ENCODE peak calls at places on chromosomes 13 and 19, in eight cellular contexts. One of them, this sample, is unnamed.

GRCh38 chr13:113726961-113727411 is 32.0 kb upstream of the TMEM255B start:
- DNase-seq in endothelial cell of umbilical vein: no peak
- DNase-seq in erythroblast: no peak
- DNase-seq in suprapubic skin: no peak
- DNase-seq in lower leg skin: no peak
- DNase-seq in heart left ventricle: no peak
- DNase-seq in Peyer's patch: no peak
- DNase-seq in body of pancreas: peak
- DNase-seq in this sample: no peak

GRCh38 chr13:76019421-76020044 is 383.4 kb downstream of the LMO7 start:
- DNase-seq in erythroblast: peak
- DNase-seq in endothelial cell of umbilical vein: no peak
- DNase-seq in suprapubic skin: no peak
- DNase-seq in lower leg skin: no peak
- DNase-seq in Peyer's patch: no peak
- DNase-seq in heart left ventricle: no peak
- DNase-seq in body of pancreas: no peak
- DNase-seq in this sample: no peak

GRCh38 chr19:32457540-32457939 is 52.0 kb downstream of the DPY19L3 start:
- DNase-seq in endothelial cell of umbilical vein: no peak
- DNase-seq in erythroblast: no peak
- DNase-seq in lower leg skin: no peak
- DNase-seq in suprapubic skin: no peak
- DNase-seq in Peyer's patch: no peak
- DNase-seq in body of pancreas: no peak
- DNase-seq in heart left ventricle: no peak
- DNase-seq in this sample: no peak

GRCh38 chr13:79973533-79973963 is 367.4 kb downstream of the SPRY2 start:
- DNase-seq in body of pancreas: peak
- DNase-seq in lower leg skin: no peak
- DNase-seq in heart left ventricle: peak
- DNase-seq in suprapubic skin: no peak
- DNase-seq in erythroblast: peak
- DNase-seq in Peyer's patch: peak
- DNase-seq in endothelial cell of umbilical vein: no peak
- DNase-seq in this sample: no peak

GRCh38 chr13:28492527-28493367 is 2.2 kb downstream of the FLT1 start:
- DNase-seq in body of pancreas: no peak
- DNase-seq in heart left ventricle: no peak
- DNase-seq in lower leg skin: no peak
- DNase-seq in suprapubic skin: no peak
- DNase-seq in erythroblast: no peak
- DNase-seq in Peyer's patch: no peak
- DNase-seq in endothelial cell of umbilical vein: no peak
- DNase-seq in this sample: no peak

GRCh38 chr13:73273737-73274136 is 214.9 kb downstream of the KLF5 start:
- DNase-seq in endothelial cell of umbilical vein: no peak
- DNase-seq in heart left ventricle: no peak
- DNase-seq in suprapubic skin: no peak
- DNase-seq in erythroblast: no peak
- DNase-seq in lower leg skin: no peak
- DNase-seq in Peyer's patch: no peak
- DNase-seq in body of pancreas: no peak
- DNase-seq in this sample: no peak

GRCh38 chr13:47372742-47373141 is 475.9 kb upstream of the HTR2A start:
- DNase-seq in erythroblast: no peak
- DNase-seq in Peyer's patch: no peak
- DNase-seq in endothelial cell of umbilical vein: no peak
- DNase-seq in heart left ventricle: no peak
- DNase-seq in body of pancreas: no peak
- DNase-seq in lower leg skin: no peak
- DNase-seq in suprapubic skin: no peak
- DNase-seq in this sample: no peak

GRCh38 chr19:41350735-41351338 is 2.9 kb downstream of the TGFB1 start:
- DNase-seq in Peyer's patch: no peak
- DNase-seq in erythroblast: peak
- DNase-seq in heart left ventricle: no peak
- DNase-seq in endothelial cell of umbilical vein: peak
- DNase-seq in body of pancreas: no peak
- DNase-seq in lower leg skin: no peak
- DNase-seq in suprapubic skin: no peak
- DNase-seq in this sample: no peak

GRCh38 chr19:45467456-45468158 is at the start of gene FOSB:
- DNase-seq in erythroblast: peak
- DNase-seq in lower leg skin: peak
- DNase-seq in body of pancreas: peak
- DNase-seq in heart left ventricle: peak
- DNase-seq in endothelial cell of umbilical vein: peak
- DNase-seq in Peyer's patch: peak
- DNase-seq in suprapubic skin: peak
- DNase-seq in this sample: peak

GRCh38 chr13:51584731-51585191 is 499 bp downstream of the WDFY2 start:
- DNase-seq in endothelial cell of umbilical vein: no peak
- DNase-seq in Peyer's patch: peak
- DNase-seq in suprapubic skin: peak
- DNase-seq in body of pancreas: peak
- DNase-seq in lower leg skin: peak
- DNase-seq in erythroblast: peak
- DNase-seq in heart left ventricle: peak
- DNase-seq in this sample: peak
- TF ChIP-seq POLR2A in endothelial cell of umbilical vein: no peak
- TF ChIP-seq POLR2A in Peyer's patch: peak
- TF ChIP-seq POLR2A in suprapubic skin: no peak
- TF ChIP-seq POLR2A in body of pancreas: no peak
- TF ChIP-seq POLR2A in lower leg skin: no peak
- TF ChIP-seq POLR2A in erythroblast: peak
- TF ChIP-seq POLR2A in heart left ventricle: no peak
- TF ChIP-seq POLR2A in this sample: no peak

GRCh38 chr13:100088648-100089601 is at the start of gene PCCA:
- DNase-seq in lower leg skin: peak
- DNase-seq in heart left ventricle: peak
- DNase-seq in body of pancreas: peak
- DNase-seq in erythroblast: peak
- DNase-seq in endothelial cell of umbilical vein: peak
- DNase-seq in Peyer's patch: peak
- DNase-seq in suprapubic skin: peak
- DNase-seq in this sample: peak
- TF ChIP-seq POLR2A in lower leg skin: no peak
- TF ChIP-seq POLR2A in heart left ventricle: no peak
- TF ChIP-seq POLR2A in body of pancreas: peak
- TF ChIP-seq POLR2A in erythroblast: peak
- TF ChIP-seq POLR2A in endothelial cell of umbilical vein: peak
- TF ChIP-seq POLR2A in Peyer's patch: no peak
- TF ChIP-seq POLR2A in suprapubic skin: no peak
- TF ChIP-seq POLR2A in this sample: peak

DNA sequence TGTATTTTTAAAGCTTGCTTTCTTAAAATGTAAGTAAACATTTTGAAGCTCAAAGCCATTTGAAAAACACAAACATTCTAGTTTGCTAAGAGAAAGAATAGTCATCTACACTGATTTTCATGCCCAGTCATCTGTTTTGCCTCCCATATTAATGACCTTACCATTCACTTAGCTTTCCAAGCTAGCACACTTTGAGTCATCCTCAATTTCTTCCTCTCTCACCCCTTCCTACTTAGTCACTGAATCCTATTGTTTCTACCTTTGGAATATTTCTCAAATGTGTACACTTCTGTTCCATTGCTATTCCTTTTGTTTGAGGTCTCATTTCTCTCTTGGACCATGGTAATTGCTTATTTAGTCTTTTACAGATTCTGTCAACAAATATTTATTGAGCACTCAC is 7.3 kb upstream of the HS6ST3 start:
- DNase-seq in endothelial cell of umbilical vein: peak
- DNase-seq in lower leg skin: no peak
- DNase-seq in suprapubic skin: no peak
- DNase-seq in Peyer's patch: no peak
- DNase-seq in heart left ventricle: no peak
- DNase-seq in erythroblast: no peak
- DNase-seq in body of pancreas: no peak
- DNase-seq in this sample: no peak
- TF ChIP-seq POLR2A in endothelial cell of umbilical vein: no peak
- TF ChIP-seq POLR2A in lower leg skin: no peak
- TF ChIP-seq POLR2A in suprapubic skin: no peak
- TF ChIP-seq POLR2A in Peyer's patch: no peak
- TF ChIP-seq POLR2A in heart left ventricle: no peak
- TF ChIP-seq POLR2A in erythroblast: no peak
- TF ChIP-seq POLR2A in body of pancreas: no peak
- TF ChIP-seq POLR2A in this sample: no peak

GRCh38 chr19:4367336-4367723 is 24.0 kb downstream of the MPND start:
- DNase-seq in suprapubic skin: no peak
- DNase-seq in heart left ventricle: no peak
- DNase-seq in Peyer's patch: no peak
- DNase-seq in endothelial cell of umbilical vein: no peak
- DNase-seq in erythroblast: no peak
- DNase-seq in lower leg skin: no peak
- DNase-seq in body of pancreas: no peak
- DNase-seq in this sample: no peak

GRCh38 chr19:4363571-4364304 is 20.4 kb downstream of the MPND start:
- DNase-seq in endothelial cell of umbilical vein: no peak
- DNase-seq in lower leg skin: no peak
- DNase-seq in suprapubic skin: no peak
- DNase-seq in body of pancreas: no peak
- DNase-seq in Peyer's patch: no peak
- DNase-seq in heart left ventricle: no peak
- DNase-seq in erythroblast: no peak
- DNase-seq in this sample: no peak

GRCh38 chr19:4365791-4366665 is 22.7 kb downstream of the MPND start:
- DNase-seq in erythroblast: no peak
- DNase-seq in suprapubic skin: no peak
- DNase-seq in heart left ventricle: no peak
- DNase-seq in endothelial cell of umbilical vein: no peak
- DNase-seq in body of pancreas: no peak
- DNase-seq in lower leg skin: no peak
- DNase-seq in Peyer's patch: no peak
- DNase-seq in this sample: no peak

GRCh38 chr19:4366666-4367335 is 23.4 kb downstream of the MPND start:
- DNase-seq in erythroblast: no peak
- DNase-seq in lower leg skin: no peak
- DNase-seq in endothelial cell of umbilical vein: no peak
- DNase-seq in Peyer's patch: no peak
- DNase-seq in body of pancreas: no peak
- DNase-seq in suprapubic skin: no peak
- DNase-seq in heart left ventricle: no peak
- DNase-seq in this sample: no peak

GRCh38 chr19:4365341-4365740 is 22.0 kb downstream of the MPND start:
- DNase-seq in endothelial cell of umbilical vein: no peak
- DNase-seq in suprapubic skin: no peak
- DNase-seq in body of pancreas: no peak
- DNase-seq in Peyer's patch: no peak
- DNase-seq in erythroblast: no peak
- DNase-seq in lower leg skin: no peak
- DNase-seq in heart left ventricle: no peak
- DNase-seq in this sample: no peak
- TF ChIP-seq POLR2A in endothelial cell of umbilical vein: no peak
- TF ChIP-seq POLR2A in suprapubic skin: no peak
- TF ChIP-seq POLR2A in body of pancreas: no peak
- TF ChIP-seq POLR2A in Peyer's patch: no peak
- TF ChIP-seq POLR2A in erythroblast: no peak
- TF ChIP-seq POLR2A in lower leg skin: no peak
- TF ChIP-seq POLR2A in heart left ventricle: no peak
- TF ChIP-seq POLR2A in this sample: no peak

GRCh38 chr19:14082675-14082960 is 3.0 kb downstream of the C19orf67 start:
- DNase-seq in suprapubic skin: no peak
- DNase-seq in erythroblast: no peak
- DNase-seq in lower leg skin: no peak
- DNase-seq in heart left ventricle: no peak
- DNase-seq in endothelial cell of umbilical vein: no peak
- DNase-seq in Peyer's patch: no peak
- DNase-seq in body of pancreas: no peak
- DNase-seq in this sample: no peak

GRCh38 chr19:14080887-14081796 is 4.4 kb downstream of the C19orf67 start:
- DNase-seq in body of pancreas: peak
- DNase-seq in endothelial cell of umbilical vein: peak
- DNase-seq in heart left ventricle: peak
- DNase-seq in suprapubic skin: peak
- DNase-seq in lower leg skin: peak
- DNase-seq in Peyer's patch: peak
- DNase-seq in erythroblast: peak
- DNase-seq in this sample: peak

GRCh38 chr19:14078406-14078805 is 5.8 kb downstream of the MISP3 start:
- DNase-seq in heart left ventricle: no peak
- DNase-seq in endothelial cell of umbilical vein: no peak
- DNase-seq in Peyer's patch: no peak
- DNase-seq in suprapubic skin: no peak
- DNase-seq in lower leg skin: no peak
- DNase-seq in body of pancreas: no peak
- DNase-seq in erythroblast: no peak
- DNase-seq in this sample: no peak

GRCh38 chr19:14085309-14085995 is at the start of gene C19orf67:
- DNase-seq in lower leg skin: no peak
- DNase-seq in heart left ventricle: no peak
- DNase-seq in suprapubic skin: no peak
- DNase-seq in body of pancreas: no peak
- DNase-seq in erythroblast: no peak
- DNase-seq in endothelial cell of umbilical vein: no peak
- DNase-seq in Peyer's patch: no peak
- DNase-seq in this sample: no peak

GRCh38 chr19:14081797-14082674 is 3.5 kb downstream of the C19orf67 start:
- DNase-seq in suprapubic skin: no peak
- DNase-seq in Peyer's patch: peak
- DNase-seq in erythroblast: no peak
- DNase-seq in lower leg skin: peak
- DNase-seq in endothelial cell of umbilical vein: no peak
- DNase-seq in body of pancreas: peak
- DNase-seq in heart left ventricle: peak
- DNase-seq in this sample: peak
- TF ChIP-seq POLR2A in suprapubic skin: no peak
- TF ChIP-seq POLR2A in Peyer's patch: no peak
- TF ChIP-seq POLR2A in erythroblast: no peak
- TF ChIP-seq POLR2A in lower leg skin: no peak
- TF ChIP-seq POLR2A in endothelial cell of umbilical vein: no peak
- TF ChIP-seq POLR2A in body of pancreas: no peak
- TF ChIP-seq POLR2A in heart left ventricle: no peak
- TF ChIP-seq POLR2A in this sample: peak

This sample was measured in GM12892.